ENCODE peak calls at places on chromosomes 6 and 20, in five cellular contexts. P is astrocyte, J is fibroblast of lung, I is neuronal stem cell, R is PC-3. Y is an unnamed sample. For H3K27me3, the result is how much of the 10 kb centered on the place peaks cover.

GRCh38 chr6:122154912-122155516 is 244.4 kb upstream of the HSF2 start:
- DNase-seq in P (no peak), J (peak), I (no peak), R (no peak), Y (no peak)

GRCh38 chr6:143966291-143966690 is 41.8 kb downstream of the PLAGL1 start:
- DNase-seq in P (no peak), J (no peak), I (no peak), R (no peak), Y (no peak)

GRCh38 chr6:89082439-89082838 is 1.9 kb downstream of the PNRC1 start:
- DNase-seq in P (peak), J (peak), I (no peak), R (peak), Y (no peak)

GRCh38 chr6:138945354-138945753 is 42.7 kb downstream of the REPS1 start:
- DNase-seq in P (no peak), J (no peak), I (no peak), R (peak), Y (no peak)

GRCh38 chr6:15560713-15561112 is 102.1 kb downstream of the DTNBP1 start:
- DNase-seq in P (no peak), J (no peak), I (no peak), R (no peak), Y (no peak)

GRCh38 chr20:44728835-44729342 is 13.7 kb downstream of the CCN5 start:
- DNase-seq in P (peak), J (peak), I (no peak), R (peak), Y (no peak)

GRCh38 chr6:134182528-134182927 is 130.1 kb upstream of the SLC2A12 start:
- DNase-seq in P (no peak), J (no peak), I (no peak), R (no peak), Y (no peak)

GRCh38 chr6:167116109-167116837 is 6.6 kb upstream of the CCR6 start:
- DNase-seq in P (no peak), J (no peak), I (no peak), R (no peak), Y (peak)

GRCh38 chr20:1876975-1877603 is 18.1 kb upstream of the SIRPA start:
- DNase-seq in P (no peak), J (no peak), I (peak), R (no peak), Y (no peak)

GRCh38 chr6:49556429-49556837 is 6.0 kb downstream of the C6orf141 start:
- DNase-seq in P (peak), J (peak), I (no peak), R (peak), Y (peak)

GRCh38 chr20:25221592-25222460 is 26.1 kb upstream of the PYGB start:
- DNase-seq in P (no peak), J (no peak), I (no peak), R (no peak), Y (no peak)

GRCh38 chr6:135096403-135097130 is 41.9 kb upstream of the HBS1L start:
- DNase-seq in P (no peak), J (no peak), I (no peak), R (no peak), Y (no peak)

GRCh38 chr20:21607971-21608735 is 94.3 kb upstream of the NKX2-2 start:
- DNase-seq in P (no peak), J (no peak), I (no peak), R (peak), Y (no peak)

GRCh38 chr20:31943052-31943471 is 8.8 kb downstream of the PDRG1 start:
- DNase-seq in P (no peak), J (no peak), I (no peak), R (no peak), Y (no peak)

GRCh38 chr6:84877515-84878210 is 113.3 kb upstream of the TBX18 start:
- DNase-seq in P (no peak), J (no peak), I (no peak), R (no peak), Y (no peak)

GRCh38 chr20:64107736-64108457 is 532 bp upstream of the NPBWR2 start:
- DNase-seq in P (no peak), J (no peak), I (no peak), R (no peak), Y (no peak)

GRCh38 chr6:35053701-35054100 is 87.4 kb downstream of the TCP11 start:
- DNase-seq in P (no peak), J (no peak), I (no peak), R (no peak), Y (no peak)

GRCh38 chr6:100620085-100620484 is 155.4 kb upstream of the SIM1 start:
- DNase-seq in P (peak), J (peak), I (no peak), R (peak), Y (no peak)

GRCh38 chr20:40506567-40506966 is 182.5 kb downstream of the MAFB start:
- DNase-seq in P (peak), J (peak), I (no peak), R (peak), Y (peak)

GRCh38 chr20:17735959-17736621 is 36.3 kb downstream of the BANF2 start:
- DNase-seq in P (peak), J (no peak), I (no peak), R (no peak), Y (no peak)

GRCh38 chr6:26550250-26550993 is 12.3 kb downstream of the HMGN4 start:
- DNase-seq in P (peak), J (peak), I (peak), R (peak), Y (peak)

GRCh38 chr20:61252601-61253263 is 671 bp downstream of the CDH4 start:
- DNase-seq in P (no peak), J (peak), I (no peak), R (no peak), Y (no peak)

GRCh38 chr6:29953001-29953436 is 10.7 kb downstream of the HLA-A start:
- DNase-seq in P (peak), J (peak), I (no peak), R (peak), Y (no peak)

GRCh38 chr20:61094581-61094980 is 157.5 kb upstream of the CDH4 start:
- DNase-seq in P (no peak), J (no peak), I (no peak), R (no peak), Y (no peak)

GRCh38 chr6:132752255-132752654 is 5.4 kb downstream of the VNN2 start:
- DNase-seq in P (no peak), J (no peak), I (no peak), R (peak), Y (no peak)

GRCh38 chr6:142857609-142858195 is 87.3 kb downstream of the HIVEP2 start:
- DNase-seq in P (no peak), J (no peak), I (no peak), R (no peak), Y (no peak)

GRCh38 chr20:60584221-60584620 is 626.0 kb downstream of the CDH26 start:
- DNase-seq in P (no peak), J (no peak), I (no peak), R (no peak), Y (no peak)

GRCh38 chr6:158316022-158316421 is 3.8 kb downstream of the TULP4 start:
- DNase-seq in P (peak), J (no peak), I (no peak), R (peak), Y (no peak)

GRCh38 chr6:36978687-36979086 is 7.3 kb downstream of the MTCH1 start:
- DNase-seq in P (no peak), J (no peak), I (no peak), R (no peak), Y (no peak)

GRCh38 chr6:146919017-146919416 is 285.2 kb upstream of the STXBP5 start:
- DNase-seq in P (no peak), J (no peak), I (no peak), R (no peak), Y (no peak)

GRCh38 chr6:48135352-48136084 is 24.5 kb upstream of the PTCHD4 start:
- DNase-seq in P (peak), J (peak), I (no peak), R (peak), Y (peak)

GRCh38 chr6:45424628-45424955 is 46.9 kb upstream of the SUPT3H start:
- DNase-seq in P (no peak), J (no peak), I (no peak), R (no peak), Y (no peak)

GRCh38 chr6:87308970-87309369 is 13.4 kb upstream of the SMIM8 start:
- DNase-seq in P (no peak), J (no peak), I (no peak), R (peak), Y (peak)

GRCh38 chr20:16397053-16397452 is 176.2 kb downstream of the KIF16B start:
- DNase-seq in P (peak), J (peak), I (no peak), R (no peak), Y (no peak)

GRCh38 chr6:166417285-166417691 is 34.5 kb upstream of the MPC1 start:
- DNase-seq in P (no peak), J (no peak), I (no peak), R (no peak), Y (no peak)

GRCh38 chr20:34527016-34527415 is 10.8 kb downstream of the DYNLRB1 start:
- DNase-seq in P (no peak), J (no peak), I (no peak), R (no peak), Y (no peak)

GRCh38 chr20:50652702-50653294 is 38.5 kb downstream of the RIPOR3 start:
- DNase-seq in P (no peak), J (peak), I (no peak), R (peak), Y (no peak)

GRCh38 chr20:59698598-59698997 is 94.3 kb downstream of the PHACTR3 start:
- DNase-seq in P (no peak), J (no peak), I (no peak), R (no peak), Y (no peak)

GRCh38 chr6:146194434-146194833 is 165.6 kb downstream of the GRM1 start:
- DNase-seq in P (no peak), J (no peak), I (no peak), R (no peak), Y (no peak)

GRCh38 chr20:52031574-52032303 is 159.8 kb downstream of the ZFP64 start:
- DNase-seq in P (peak), J (peak), I (no peak), R (peak), Y (peak)

DNA sequence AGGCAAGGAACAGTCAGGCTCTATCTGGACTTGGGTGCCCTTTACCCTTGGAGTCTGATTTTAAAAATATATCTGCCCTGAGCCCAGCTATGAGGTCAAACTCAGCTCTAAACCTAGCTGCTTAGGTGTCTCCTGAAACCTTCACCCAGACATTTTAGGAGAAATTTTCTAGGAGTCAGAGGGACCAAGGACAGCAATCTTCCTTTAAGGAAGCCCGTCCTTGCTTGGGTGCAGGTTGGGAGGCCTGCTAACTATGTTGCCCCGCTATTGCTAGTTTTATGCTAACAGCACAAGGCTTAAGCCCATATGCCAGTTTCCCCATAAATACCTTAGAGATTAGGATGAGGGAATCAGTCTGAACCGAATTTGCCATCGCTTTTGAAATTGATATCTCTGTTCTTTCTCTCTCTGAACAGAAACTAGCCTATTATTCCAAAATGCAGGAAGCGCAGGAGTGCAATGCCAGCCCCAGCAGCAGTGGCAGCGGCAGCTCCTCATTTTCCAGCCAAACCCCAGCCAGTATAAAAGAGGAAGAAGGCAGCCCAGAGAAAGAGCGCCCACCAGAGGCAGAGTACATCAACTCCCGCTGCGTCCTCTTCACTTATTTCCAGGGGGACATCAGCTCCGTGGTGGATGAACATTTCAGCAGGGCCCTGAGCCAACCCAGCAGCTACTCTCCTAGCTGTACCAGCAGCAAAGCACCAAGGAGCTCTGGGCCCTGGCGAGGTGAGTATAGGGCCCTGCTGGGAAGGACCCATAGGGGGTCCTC is 2.6 kb downstream of the VGLL2 start:
- DNase-seq in P (no peak), J (no peak), I (no peak), R (no peak), Y (peak)
- H3K27me3 ChIP-seq in P (half or more), J (half or more), I (under half), R (half or more), Y (half or more)

GRCh38 chr6:128803911-128804310 is 79.0 kb upstream of the LAMA2 start:
- DNase-seq in P (peak), J (peak), I (no peak), R (peak), Y (no peak)
- H2AFZ ChIP-seq in P (no peak), J (no peak), I (no peak), R (no peak), Y (no peak)

GRCh38 chr6:1616556-1617463 is 7.1 kb downstream of the FOXC1 start:
- DNase-seq in P (no peak), J (no peak), I (no peak), R (no peak), Y (no peak)
- H3K27me3 ChIP-seq in P (under half), J (under half), I (half or more), R (under half), Y (half or more)

DNA sequence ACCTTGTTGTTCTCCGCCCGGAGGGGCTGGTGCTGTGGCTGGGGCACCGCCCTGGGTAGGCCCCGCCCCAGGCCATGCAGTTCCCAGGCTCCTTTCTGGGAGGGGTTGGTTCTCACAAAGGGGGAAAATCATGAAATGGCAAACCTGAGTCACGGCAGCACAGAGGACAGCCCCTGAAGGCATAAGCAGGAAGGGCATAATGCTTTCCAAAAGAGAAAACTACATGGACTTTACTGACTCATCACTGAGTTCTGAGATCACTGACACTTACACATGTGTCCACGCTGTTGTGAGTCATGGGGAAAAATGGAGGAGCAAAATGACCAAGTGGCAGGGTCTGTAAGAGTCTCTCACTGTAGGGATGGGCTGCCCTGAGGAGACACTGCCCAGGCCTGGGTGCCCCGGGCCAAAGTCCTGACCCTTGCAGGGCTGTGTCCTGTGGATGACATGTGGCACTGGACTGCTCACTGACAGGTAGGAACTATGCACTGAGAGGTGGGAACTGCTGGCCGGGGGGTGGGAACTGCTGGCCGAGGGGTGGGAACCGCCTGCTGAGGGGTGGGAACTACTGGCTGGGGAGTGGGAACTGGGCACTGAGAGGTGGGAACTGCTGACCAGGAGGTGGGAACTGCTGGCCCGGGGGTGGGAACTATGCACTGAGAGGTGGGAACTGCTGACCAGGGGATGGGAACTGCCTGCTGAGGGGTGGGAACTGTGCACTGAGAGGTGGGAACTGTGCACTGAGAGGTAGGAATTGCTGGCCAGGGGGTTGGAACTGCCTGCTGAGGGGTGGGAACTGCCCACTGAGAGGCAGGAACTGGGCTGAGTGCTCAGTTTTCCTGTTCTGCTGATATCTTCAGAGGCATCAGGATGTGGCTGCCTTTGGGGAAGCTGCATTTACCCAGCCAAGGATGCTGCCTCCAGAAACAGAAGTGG is 90.4 kb downstream of the THBS2 start:
- DNase-seq in P (peak), J (peak), I (no peak), R (peak), Y (peak)
- H2AFZ ChIP-seq in P (peak), J (peak), I (no peak), R (no peak), Y (no peak)